ENCODE peak calls at places on chromosomes 4 and X, in five cellular contexts. V, S, W, E and I are unnamed samples.

GRCh38 chr4:138241281-138242075 is 671 bp downstream of the SLC7A11 start:
- DNase-seq in V (no peak), S (peak; percentile 35), W (no peak), E (no peak), I (no peak)

GRCh38 chr4:121479801-121480200 is 99.0 kb upstream of the QRFPR start:
- DNase-seq in V (no peak), S (no peak), W (no peak), E (no peak), I (peak; percentile 8)

GRCh38 chr4:135601351-135601750 is 1399.8 kb upstream of the PABPC4L start:
- DNase-seq in V (no peak), S (no peak), W (no peak), E (no peak), I (no peak)

GRCh38 chrX:136047969-136048368 is 62.7 kb downstream of the SLC9A6 start:
- DNase-seq in V (no peak), S (no peak), W (no peak), E (no peak), I (no peak)

GRCh38 chr4:142045996-142046395 is 409.6 kb downstream of the IL15 start:
- DNase-seq in V (no peak), S (no peak), W (no peak), E (no peak), I (no peak)

GRCh38 chrX:7139202-7140081 is 8.1 kb upstream of the STS start:
- DNase-seq in V (no peak), S (no peak), W (no peak), E (no peak), I (no peak)

GRCh38 chr4:41443340-41444079 is 94.4 kb upstream of the LIMCH1 start:
- DNase-seq in V (no peak), S (no peak), W (no peak), E (no peak), I (no peak)

GRCh38 chr4:113316879-113317278 is 267.4 kb downstream of the ANK2 start:
- DNase-seq in V (no peak), S (no peak), W (peak; percentile 75), E (no peak), I (no peak)

GRCh38 chrX:20595928-20596550 is 329.3 kb upstream of the RPS6KA3 start:
- DNase-seq in V (no peak), S (no peak), W (no peak), E (no peak), I (no peak)

GRCh38 chr4:182074842-182075241 is 168.4 kb upstream of the TENM3 start:
- DNase-seq in V (no peak), S (no peak), W (no peak), E (no peak), I (no peak)

GRCh38 chrX:153926863-153927685 is 1.0 kb upstream of the ARHGAP4 start:
- DNase-seq in V (peak; percentile 72), S (no peak), W (peak; percentile 55), E (no peak), I (no peak)

GRCh38 chrX:17788439-17788838 is 51.1 kb downstream of the SCML1 start:
- DNase-seq in V (peak; percentile 5), S (peak; percentile 74), W (no peak), E (peak; percentile 19), I (peak; percentile 10)

GRCh38 chr4:71081192-71081591 is 87.7 kb downstream of the DCK start:
- DNase-seq in V (no peak), S (no peak), W (no peak), E (no peak), I (no peak)

GRCh38 chr4:79851625-79852304 is 221.3 kb downstream of the ANTXR2 start:
- DNase-seq in V (no peak), S (no peak), W (no peak), E (no peak), I (no peak)

GRCh38 chr4:164949448-164950118 is 27.9 kb downstream of the TRIM61 start:
- DNase-seq in V (no peak), S (no peak), W (no peak), E (no peak), I (no peak)

GRCh38 chrX:46180258-46180687 is 364.9 kb downstream of the ZNF674 start:
- DNase-seq in V (peak; percentile 2), S (no peak), W (peak; percentile 49), E (no peak), I (peak; percentile 85)

GRCh38 chrX:95427389-95427788 is 1257.3 kb upstream of the DIAPH2 start:
- DNase-seq in V (no peak), S (no peak), W (no peak), E (no peak), I (no peak)

GRCh38 chr4:67764183-67764582 is 10.0 kb upstream of the GNRHR start:
- DNase-seq in V (no peak), S (no peak), W (no peak), E (no peak), I (no peak)

GRCh38 chr4:89134775-89135319 is 23.5 kb downstream of the TIGD2 start:
- DNase-seq in V (no peak), S (no peak), W (no peak), E (no peak), I (no peak)

GRCh38 chr4:184384056-184384809 is 90.1 kb downstream of the IRF2 start:
- DNase-seq in V (peak; percentile 86), S (no peak), W (peak; percentile 92), E (no peak), I (no peak)

GRCh38 chrX:153465691-153466380 is 4.5 kb downstream of the HAUS7 start:
- DNase-seq in V (no peak), S (no peak), W (no peak), E (no peak), I (no peak)

GRCh38 chr4:1116837-1117236 is 3.5 kb upstream of the RNF212 start:
- DNase-seq in V (no peak), S (no peak), W (no peak), E (no peak), I (no peak)

GRCh38 chrX:108484251-108484650 is 44.6 kb downstream of the COL4A5 start:
- DNase-seq in V (no peak), S (no peak), W (no peak), E (no peak), I (no peak)

GRCh38 chr4:139450586-139450985 is 3.3 kb upstream of the RAB33B start:
- DNase-seq in V (peak; percentile 35), S (no peak), W (no peak), E (no peak), I (no peak)

GRCh38 chr4:47696823-47697222 is 141.0 kb downstream of the CORIN start:
- DNase-seq in V (no peak), S (no peak), W (no peak), E (no peak), I (no peak)

GRCh38 chrX:133681416-133681815 is 266.1 kb upstream of the GPC4 start:
- DNase-seq in V (no peak), S (no peak), W (no peak), E (no peak), I (no peak)

GRCh38 chr4:139682309-139683210 is 16.9 kb downstream of the MGST2 start:
- DNase-seq in V (no peak), S (peak; percentile 35), W (no peak), E (no peak), I (no peak)

GRCh38 chr4:145909331-145909730 is 29.3 kb downstream of the ZNF827 start:
- DNase-seq in V (no peak), S (peak; percentile 55), W (no peak), E (peak; percentile 13), I (no peak)

GRCh38 chr4:2914220-2915126 is 48.7 kb downstream of the NOP14 start:
- DNase-seq in V (no peak), S (no peak), W (no peak), E (no peak), I (no peak)

GRCh38 chr4:137755033-137755471 is 222.8 kb upstream of the PCDH18 start:
- DNase-seq in V (no peak), S (no peak), W (no peak), E (no peak), I (peak; percentile 54)

GRCh38 chr4:73828945-73829344 is 7.5 kb upstream of the CXCL6 start:
- DNase-seq in V (no peak), S (no peak), W (no peak), E (no peak), I (no peak)

GRCh38 chr4:122522944-122523343 is 66.4 kb upstream of the IL2 start:
- DNase-seq in V (no peak), S (no peak), W (no peak), E (no peak), I (no peak)

GRCh38 chr4:176575141-176575731 is 217.5 kb downstream of the VEGFC start:
- DNase-seq in V (no peak), S (no peak), W (no peak), E (no peak), I (no peak)

GRCh38 chrX:20252392-20253231 is 14.1 kb downstream of the RPS6KA3 start:
- DNase-seq in V (peak; percentile 35), S (peak; percentile 43), W (no peak), E (peak; percentile 29), I (peak; percentile 26)

DNA sequence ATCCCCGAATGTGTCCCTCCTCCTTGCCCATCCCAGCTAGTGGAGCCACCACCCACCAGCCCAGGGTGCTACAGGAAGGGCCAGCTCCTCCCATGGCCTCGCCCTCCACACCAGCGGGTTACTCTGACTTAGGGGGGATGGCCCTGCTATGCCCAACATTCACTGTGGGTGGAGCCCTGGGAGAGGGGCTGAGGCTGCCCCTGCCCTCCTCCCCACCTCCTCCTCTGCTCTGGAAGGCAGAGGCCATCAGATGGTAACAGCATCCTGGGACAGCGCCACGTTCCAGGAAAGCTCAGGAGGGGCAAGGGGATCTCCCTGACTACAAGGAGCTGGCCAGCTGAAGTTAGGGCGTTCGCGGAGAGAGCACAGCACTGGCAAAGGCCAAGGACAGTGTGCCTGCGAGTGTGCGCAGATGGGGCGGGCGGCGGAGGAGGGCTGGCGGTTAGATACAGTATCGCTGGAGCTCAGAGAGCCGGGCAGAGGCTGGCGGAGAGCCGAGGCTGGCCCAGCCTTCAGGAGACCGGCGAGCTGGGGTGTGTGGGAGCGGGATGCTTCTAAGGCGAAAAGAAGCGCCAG is 1.5 kb downstream of the JAKMIP1 start:
- DNase-seq in V (no peak), S (no peak), W (no peak), E (peak; percentile 82), I (no peak)
- TF ChIP-seq SRF in V (no peak), S (no peak), W (no peak), E (no peak), I (no peak)

DNA sequence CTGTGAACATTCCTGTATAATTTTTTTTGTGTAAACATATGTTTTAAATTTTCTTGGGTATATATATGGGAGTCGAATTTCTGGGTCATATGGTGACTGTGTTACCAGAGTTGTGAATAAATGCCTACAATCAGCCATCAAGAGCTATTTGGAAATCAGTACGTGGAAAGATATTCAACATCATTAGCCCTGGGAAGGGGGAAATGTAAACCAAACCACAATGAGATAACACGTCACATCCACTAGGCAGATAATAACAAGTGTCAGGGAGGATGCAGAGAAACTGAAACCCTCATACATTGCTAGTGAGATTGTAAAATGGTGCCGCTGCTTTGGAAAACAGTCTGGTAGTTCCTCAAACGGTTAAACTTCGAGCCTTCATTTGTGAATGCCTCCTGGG is 43.9 kb downstream of the LUZP4 start:
- DNase-seq in V (no peak), S (no peak), W (no peak), E (no peak), I (no peak)
- TF ChIP-seq SRF in V (no peak), S (no peak), W (no peak), E (no peak), I (no peak)

GRCh38 chrX:118117069-118117405 is 427 bp upstream of the KLHL13 start:
- DNase-seq in V (no peak), S (no peak), W (no peak), E (no peak), I (no peak)

GRCh38 chrX:118115948-118116307 is 682 bp downstream of the KLHL13 start:
- DNase-seq in V (no peak), S (no peak), W (no peak), E (no peak), I (no peak)

GRCh38 chrX:118116308-118117068 is at the start of gene KLHL13:
- DNase-seq in V (no peak), S (peak; percentile 81), W (no peak), E (no peak), I (no peak)
- TF ChIP-seq SRF in V (no peak), S (no peak), W (no peak), E (no peak), I (no peak)

GRCh38 chr4:151866266-151866918 is 105.6 kb upstream of the GATB start:
- DNase-seq in V (no peak), S (no peak), W (no peak), E (no peak), I (no peak)
- TF ChIP-seq SRF in V (no peak), S (no peak), W (no peak), E (no peak), I (no peak)